ENCODE peak calls at places on chromosomes 7 and 10, in seven cellular contexts. Q is A673; U is midbrain; B is activated CD8-positive, alpha-beta memory T cell treated with anti-CD3 and anti-CD28 coated beads, Interleukin-2, amount 50 U/mL, for 48 hours; P is natural killer cell; V is endothelial cell of umbilical vein; N is HFF-Myc. X is an unnamed sample.

GRCh38 chr10:7667262-7668141 is 736 bp upstream of the ITIH5 start:
- DNase-seq in P (no peak), N (no peak), V (no peak), Q (no peak), U (no peak), B (no peak), X (no peak)

GRCh38 chr7:86904949-86905834 is 154.3 kb downstream of the ELAPOR2 start:
- DNase-seq in Q (peak; percentile 46), P (no peak), N (no peak), V (peak; percentile 31), U (peak; percentile 39), B (no peak), X (no peak)

GRCh38 chr10:75201793-75202307 is 8.7 kb upstream of the VDAC2 start:
- DNase-seq in N (no peak), V (no peak), B (no peak), Q (no peak), P (no peak), U (no peak), X (no peak)

GRCh38 chr7:128003179-128003578 is 28.1 kb downstream of the LRRC4 start:
- DNase-seq in B (no peak), N (no peak), Q (no peak), U (peak; percentile 22), V (no peak), P (no peak), X (no peak)

GRCh38 chr10:102710604-102711003 is 3.6 kb downstream of the ARL3 start:
- DNase-seq in U (no peak), Q (peak; percentile 57), N (no peak), V (peak; percentile 52), P (no peak), B (no peak), X (no peak)

GRCh38 chr7:43694399-43694748 is 34.9 kb downstream of the COA1 start:
- DNase-seq in V (no peak), N (peak; percentile 67), Q (no peak), U (no peak), B (no peak), P (no peak), X (no peak)

GRCh38 chr10:35961501-35961900 is 319.4 kb upstream of the FZD8 start:
- DNase-seq in N (no peak), P (no peak), U (no peak), Q (peak; percentile 17), B (no peak), V (no peak), X (no peak)

GRCh38 chr10:28715757-28716156 is 38.4 kb downstream of the BAMBI start:
- DNase-seq in V (no peak), Q (no peak), B (no peak), P (no peak), U (no peak), N (no peak), X (no peak)

GRCh38 chr7:47722126-47722525 is 140.2 kb upstream of the TNS3 start:
- DNase-seq in N (no peak), U (no peak), P (no peak), V (no peak), Q (no peak), B (no peak), X (no peak)

GRCh38 chr7:129401228-129401967 is 32.8 kb upstream of the STRIP2 start:
- DNase-seq in N (no peak), U (no peak), Q (peak; percentile 65), B (no peak), P (no peak), V (peak; percentile 29), X (no peak)

GRCh38 chr10:35606423-35606822 is 1.3 kb downstream of the GJD4 start:
- DNase-seq in Q (no peak), U (no peak), B (no peak), P (no peak), N (no peak), V (no peak), X (no peak)

GRCh38 chr10:117071293-117072050 is 66.5 kb upstream of the SHTN1 start:
- DNase-seq in Q (peak; percentile 96), U (no peak), N (no peak), B (no peak), V (no peak), P (no peak), X (no peak)

GRCh38 chr10:1094112-1095057 is 38.2 kb downstream of the WDR37 start:
- DNase-seq in U (no peak), N (no peak), V (no peak), B (peak; percentile 78), P (no peak), Q (no peak), X (no peak)

GRCh38 chr7:30598121-30598876 is 3.6 kb downstream of the GARS1 start:
- DNase-seq in P (no peak), V (no peak), Q (no peak), U (no peak), N (no peak), B (no peak), X (no peak)

GRCh38 chr7:45921699-45922519 is 837 bp upstream of the IGFBP3 start:
- DNase-seq in N (peak; percentile 30), U (peak; percentile 51), B (no peak), P (no peak), Q (peak; percentile 65), V (peak; percentile 78), X (no peak)

GRCh38 chr7:4801839-4802231 is 26.4 kb downstream of the AP5Z1 start:
- DNase-seq in V (no peak), N (no peak), Q (no peak), B (no peak), P (no peak), U (no peak), X (no peak)

GRCh38 chr7:6148724-6149360 is 117.7 kb downstream of the ANKRD61 start:
- DNase-seq in V (no peak), Q (no peak), N (no peak), B (no peak), U (no peak), P (no peak), X (no peak)

GRCh38 chr7:26667514-26668133 is 196.8 kb downstream of the SKAP2 start:
- DNase-seq in N (peak; percentile 83), B (peak; percentile 52), Q (peak; percentile 95), V (peak; percentile 96), P (no peak), U (peak; percentile 94), X (peak; percentile 91)

GRCh38 chr10:117311261-117311660 is 64.0 kb downstream of the PDZD8 start:
- DNase-seq in U (no peak), Q (no peak), P (no peak), V (no peak), B (no peak), N (no peak), X (no peak)

GRCh38 chr10:101489355-101489754 is 98.7 kb downstream of the POLL start:
- DNase-seq in B (no peak), V (no peak), U (no peak), Q (peak; percentile 79), N (peak; percentile 10), P (no peak), X (no peak)

GRCh38 chr10:127532193-127532592 is 16.9 kb upstream of the NPS start:
- DNase-seq in V (no peak), U (no peak), P (no peak), N (no peak), B (no peak), Q (no peak), X (no peak)